ENCODE peak calls at places on chromosomes 2 and 18, in five cellular contexts. Q is activated CD4-positive, alpha-beta T cell treated with anti-CD3 and anti-CD28 coated beads, Interleukin-2, amount 50 U/mL, for 1 hour; Y is GM12864; K is dorsolateral prefrontal cortex; T is iris pigment epithelial cell. Z is an unnamed sample.

GRCh38 chr2:28356095-28356911 is 36.4 kb upstream of the FOSL2 start:
- DNase-seq in Q (no peak), Y (no peak), K (peak), T (peak), Z (peak)

GRCh38 chr2:190996338-190996946 is 17.5 kb downstream of the STAT1 start:
- DNase-seq in Q (peak), Y (no peak), K (no peak), T (peak), Z (no peak)

GRCh38 chr2:129189617-129190016 is 789.8 kb upstream of the RAB6C start:
- DNase-seq in Q (no peak), Y (no peak), K (no peak), T (no peak), Z (no peak)

GRCh38 chr18:24189007-24189528 is 50.2 kb downstream of the CABYR start:
- DNase-seq in Q (no peak), Y (peak), K (no peak), T (peak), Z (no peak)

GRCh38 chr2:203590496-203590895 is 55.4 kb upstream of the RAPH1 start:
- DNase-seq in Q (no peak), Y (no peak), K (no peak), T (no peak), Z (no peak)

GRCh38 chr2:144162652-144163051 is 357.3 kb downstream of the ZEB2 start:
- DNase-seq in Q (peak), Y (peak), K (no peak), T (no peak), Z (no peak)

GRCh38 chr2:25165992-25166618 is 2.3 kb downstream of the POMC start:
- DNase-seq in Q (peak), Y (peak), K (peak), T (peak), Z (peak)

GRCh38 chr2:73961274-73961673 is 23.4 kb upstream of the TET3 start:
- DNase-seq in Q (no peak), Y (no peak), K (no peak), T (no peak), Z (no peak)

GRCh38 chr2:53740170-53740569 is 27.4 kb upstream of the CHAC2 start:
- DNase-seq in Q (no peak), Y (no peak), K (no peak), T (peak), Z (no peak)

GRCh38 chr2:132645943-132646804 is 23.8 kb downstream of the LYPD1 start:
- DNase-seq in Q (no peak), Y (no peak), K (no peak), T (no peak), Z (no peak)

GRCh38 chr2:135657806-135658582 is 83.7 kb upstream of the UBXN4 start:
- DNase-seq in Q (peak), Y (no peak), K (no peak), T (no peak), Z (no peak)

GRCh38 chr2:45169339-45170190 is 160.3 kb upstream of the SIX2 start:
- DNase-seq in Q (no peak), Y (no peak), K (no peak), T (peak), Z (no peak)

GRCh38 chr2:45616663-45617411 is 5.8 kb upstream of the SRBD1 start:
- DNase-seq in Q (no peak), Y (no peak), K (no peak), T (peak), Z (no peak)

GRCh38 chr2:210655229-210655628 is 98.8 kb downstream of the CPS1 start:
- DNase-seq in Q (no peak), Y (no peak), K (no peak), T (peak), Z (no peak)

GRCh38 chr2:60075048-60075447 is 478.4 kb downstream of the BCL11A start:
- DNase-seq in Q (no peak), Y (no peak), K (no peak), T (no peak), Z (no peak)

GRCh38 chr2:234304945-234305344 is 191.9 kb downstream of the ARL4C start:
- DNase-seq in Q (no peak), Y (no peak), K (no peak), T (peak), Z (no peak)

GRCh38 chr2:112664689-112665088 is 18.9 kb downstream of the SLC20A1 start:
- DNase-seq in Q (no peak), Y (no peak), K (no peak), T (no peak), Z (no peak)

GRCh38 chr18:58476521-58477210 is 152.2 kb downstream of the ALPK2 start:
- DNase-seq in Q (no peak), Y (no peak), K (no peak), T (no peak), Z (no peak)

GRCh38 chr18:11175266-11175947 is 26.0 kb upstream of the PIEZO2 start:
- DNase-seq in Q (no peak), Y (no peak), K (no peak), T (peak), Z (no peak)

GRCh38 chr2:56448999-56449431 is 265.2 kb downstream of the CCDC85A start:
- DNase-seq in Q (no peak), Y (no peak), K (no peak), T (no peak), Z (no peak)

GRCh38 chr18:50638623-50639398 is 78.9 kb downstream of the MAPK4 start:
- DNase-seq in Q (no peak), Y (no peak), K (no peak), T (no peak), Z (no peak)

GRCh38 chr2:239926587-239927234 is 98.4 kb downstream of the NDUFA10 start:
- DNase-seq in Q (no peak), Y (no peak), K (no peak), T (peak), Z (peak)

Z was measured in posterior cingulate gyrus.